ENCODE peak calls at places on chromosome 7, in nine cellular contexts. One of them, this sample, is unnamed.

GRCh38 chr7:87570178-87570577 is 30.5 kb downstream of the ABCB1 start:
- DNase-seq in A549: no peak
- DNase-seq in colonic mucosa: no peak
- DNase-seq in nephron progenitor cell: no peak
- DNase-seq in AG04449: peak
- DNase-seq in fibroblast of mammary gland: peak
- DNase-seq in psoas muscle: no peak
- DNase-seq in BE2C: no peak
- DNase-seq in progenitor cell of endocrine pancreas: no peak
- DNase-seq in this sample: peak

GRCh38 chr7:82615527-82615926 is 171.9 kb upstream of the CACNA2D1 start:
- DNase-seq in nephron progenitor cell: no peak
- DNase-seq in progenitor cell of endocrine pancreas: no peak
- DNase-seq in fibroblast of mammary gland: no peak
- DNase-seq in psoas muscle: no peak
- DNase-seq in A549: no peak
- DNase-seq in colonic mucosa: no peak
- DNase-seq in BE2C: no peak
- DNase-seq in AG04449: no peak
- DNase-seq in this sample: no peak

GRCh38 chr7:95509199-95509598 is 23.5 kb downstream of the ASB4 start:
- DNase-seq in A549: no peak
- DNase-seq in progenitor cell of endocrine pancreas: peak
- DNase-seq in AG04449: no peak
- DNase-seq in colonic mucosa: no peak
- DNase-seq in psoas muscle: no peak
- DNase-seq in nephron progenitor cell: peak
- DNase-seq in fibroblast of mammary gland: peak
- DNase-seq in BE2C: peak
- DNase-seq in this sample: peak

GRCh38 chr7:128209229-128210035 is 31.6 kb upstream of the LEP start:
- DNase-seq in fibroblast of mammary gland: peak
- DNase-seq in A549: peak
- DNase-seq in nephron progenitor cell: peak
- DNase-seq in BE2C: peak
- DNase-seq in AG04449: no peak
- DNase-seq in progenitor cell of endocrine pancreas: peak
- DNase-seq in psoas muscle: peak
- DNase-seq in colonic mucosa: peak
- DNase-seq in this sample: peak

GRCh38 chr7:105364748-105365147 is 24.0 kb downstream of the SRPK2 start:
- DNase-seq in psoas muscle: no peak
- DNase-seq in colonic mucosa: no peak
- DNase-seq in progenitor cell of endocrine pancreas: no peak
- DNase-seq in fibroblast of mammary gland: no peak
- DNase-seq in AG04449: no peak
- DNase-seq in A549: no peak
- DNase-seq in BE2C: no peak
- DNase-seq in nephron progenitor cell: no peak
- DNase-seq in this sample: no peak

GRCh38 chr7:114298011-114298410 is 116.6 kb upstream of the FOXP2 start:
- DNase-seq in colonic mucosa: no peak
- DNase-seq in psoas muscle: no peak
- DNase-seq in BE2C: no peak
- DNase-seq in AG04449: no peak
- DNase-seq in nephron progenitor cell: no peak
- DNase-seq in fibroblast of mammary gland: no peak
- DNase-seq in progenitor cell of endocrine pancreas: no peak
- DNase-seq in A549: no peak
- DNase-seq in this sample: no peak

GRCh38 chr7:99562832-99563231 is 4.4 kb downstream of the ZNF655 start:
- DNase-seq in colonic mucosa: peak
- DNase-seq in BE2C: no peak
- DNase-seq in psoas muscle: no peak
- DNase-seq in fibroblast of mammary gland: peak
- DNase-seq in AG04449: peak
- DNase-seq in progenitor cell of endocrine pancreas: no peak
- DNase-seq in nephron progenitor cell: no peak
- DNase-seq in A549: peak
- DNase-seq in this sample: peak

GRCh38 chr7:137681657-137682562 is 164.9 kb downstream of the DGKI start:
- DNase-seq in psoas muscle: no peak
- DNase-seq in nephron progenitor cell: no peak
- DNase-seq in fibroblast of mammary gland: peak
- DNase-seq in BE2C: no peak
- DNase-seq in AG04449: peak
- DNase-seq in colonic mucosa: no peak
- DNase-seq in A549: no peak
- DNase-seq in progenitor cell of endocrine pancreas: no peak
- DNase-seq in this sample: peak

DNA sequence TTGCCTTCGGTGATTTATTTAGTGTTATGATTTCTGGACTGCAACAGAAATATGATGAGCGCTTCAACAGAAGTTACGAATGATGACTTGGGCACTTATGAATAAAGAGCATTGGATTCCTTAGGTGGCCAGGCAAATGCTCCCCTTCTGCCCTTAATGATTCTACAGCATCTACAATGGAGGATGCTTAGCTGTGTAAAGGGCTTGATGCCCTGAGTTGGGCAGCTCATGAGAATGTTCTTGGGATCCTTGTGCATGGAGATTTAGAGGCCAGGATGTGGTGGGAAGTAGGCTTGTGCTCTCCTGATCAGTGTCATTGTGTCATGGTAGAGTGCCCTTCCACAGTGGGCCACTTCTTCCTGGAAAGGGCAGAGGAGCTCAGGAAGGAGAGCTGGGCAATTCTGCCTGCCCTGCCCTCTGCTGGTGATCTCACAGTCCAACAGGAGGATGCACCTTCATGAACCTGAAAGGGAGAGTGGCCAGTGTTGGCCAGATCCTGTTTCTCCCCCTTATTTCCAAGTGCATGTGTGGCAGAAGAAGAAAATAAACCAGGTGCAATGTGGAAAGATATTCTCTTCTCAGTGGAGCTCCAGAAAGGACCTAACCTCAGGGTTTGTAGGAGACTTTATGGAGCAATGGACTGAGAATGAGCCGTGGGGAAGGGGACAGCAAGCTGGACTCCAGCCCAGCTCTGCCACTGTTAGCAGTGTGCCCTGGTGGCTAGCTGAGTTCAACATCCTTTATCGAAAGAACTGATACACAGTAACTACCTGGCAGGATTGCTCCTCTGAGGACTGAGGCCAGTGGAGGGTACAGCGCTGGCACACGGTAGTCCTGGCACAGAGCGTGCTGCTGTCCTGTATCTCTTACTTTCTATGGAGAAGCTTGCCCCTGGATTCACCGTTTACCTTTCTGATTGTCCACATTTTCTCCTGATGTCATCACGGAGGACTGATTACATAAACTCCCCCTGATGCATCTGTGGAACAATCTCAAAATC is 182.9 kb downstream of the BMPER start:
- DNase-seq in BE2C: peak
- DNase-seq in nephron progenitor cell: peak
- DNase-seq in psoas muscle: peak
- DNase-seq in colonic mucosa: peak
- DNase-seq in fibroblast of mammary gland: peak
- DNase-seq in AG04449: no peak
- DNase-seq in A549: no peak
- DNase-seq in progenitor cell of endocrine pancreas: peak
- DNase-seq in this sample: no peak
- TF ChIP-seq CTCF in BE2C: peak
- TF ChIP-seq CTCF in nephron progenitor cell: peak
- TF ChIP-seq CTCF in psoas muscle: peak
- TF ChIP-seq CTCF in colonic mucosa: peak
- TF ChIP-seq CTCF in fibroblast of mammary gland: peak
- TF ChIP-seq CTCF in AG04449: peak
- TF ChIP-seq CTCF in A549: peak
- TF ChIP-seq CTCF in progenitor cell of endocrine pancreas: peak
- TF ChIP-seq CTCF in this sample: peak

GRCh38 chr7:134727711-134728110 is 51.7 kb upstream of the CALD1 start:
- DNase-seq in A549: no peak
- DNase-seq in AG04449: no peak
- DNase-seq in psoas muscle: no peak
- DNase-seq in BE2C: no peak
- DNase-seq in progenitor cell of endocrine pancreas: no peak
- DNase-seq in fibroblast of mammary gland: peak
- DNase-seq in colonic mucosa: no peak
- DNase-seq in nephron progenitor cell: no peak
- DNase-seq in this sample: no peak

GRCh38 chr7:134722786-134723322 is 56.6 kb upstream of the CALD1 start:
- DNase-seq in colonic mucosa: no peak
- DNase-seq in AG04449: no peak
- DNase-seq in progenitor cell of endocrine pancreas: no peak
- DNase-seq in psoas muscle: no peak
- DNase-seq in fibroblast of mammary gland: no peak
- DNase-seq in A549: no peak
- DNase-seq in BE2C: no peak
- DNase-seq in nephron progenitor cell: no peak
- DNase-seq in this sample: no peak

GRCh38 chr7:134723904-134724303 is 55.5 kb upstream of the CALD1 start:
- DNase-seq in A549: no peak
- DNase-seq in AG04449: no peak
- DNase-seq in nephron progenitor cell: no peak
- DNase-seq in fibroblast of mammary gland: no peak
- DNase-seq in psoas muscle: no peak
- DNase-seq in colonic mucosa: no peak
- DNase-seq in progenitor cell of endocrine pancreas: no peak
- DNase-seq in BE2C: no peak
- DNase-seq in this sample: no peak

GRCh38 chr7:134726581-134726980 is 52.9 kb upstream of the CALD1 start:
- DNase-seq in A549: no peak
- DNase-seq in nephron progenitor cell: no peak
- DNase-seq in BE2C: no peak
- DNase-seq in AG04449: no peak
- DNase-seq in psoas muscle: no peak
- DNase-seq in fibroblast of mammary gland: peak
- DNase-seq in progenitor cell of endocrine pancreas: no peak
- DNase-seq in colonic mucosa: no peak
- DNase-seq in this sample: no peak

GRCh38 chr7:134724606-134725005 is 54.8 kb upstream of the CALD1 start:
- DNase-seq in progenitor cell of endocrine pancreas: no peak
- DNase-seq in colonic mucosa: no peak
- DNase-seq in AG04449: no peak
- DNase-seq in nephron progenitor cell: no peak
- DNase-seq in A549: peak
- DNase-seq in fibroblast of mammary gland: peak
- DNase-seq in BE2C: peak
- DNase-seq in psoas muscle: no peak
- DNase-seq in this sample: no peak
- TF ChIP-seq CTCF in progenitor cell of endocrine pancreas: peak
- TF ChIP-seq CTCF in colonic mucosa: no peak
- TF ChIP-seq CTCF in AG04449: peak
- TF ChIP-seq CTCF in nephron progenitor cell: peak
- TF ChIP-seq CTCF in A549: peak
- TF ChIP-seq CTCF in fibroblast of mammary gland: peak
- TF ChIP-seq CTCF in BE2C: peak
- TF ChIP-seq CTCF in psoas muscle: peak
- TF ChIP-seq CTCF in this sample: peak

GRCh38 chr7:22550514-22551010 is 50.6 kb upstream of the STEAP1B start:
- DNase-seq in AG04449: no peak
- DNase-seq in A549: no peak
- DNase-seq in nephron progenitor cell: no peak
- DNase-seq in colonic mucosa: no peak
- DNase-seq in fibroblast of mammary gland: no peak
- DNase-seq in psoas muscle: no peak
- DNase-seq in BE2C: no peak
- DNase-seq in progenitor cell of endocrine pancreas: no peak
- DNase-seq in this sample: no peak

GRCh38 chr7:22551768-22552513 is 52.0 kb upstream of the STEAP1B start:
- DNase-seq in nephron progenitor cell: no peak
- DNase-seq in fibroblast of mammary gland: no peak
- DNase-seq in progenitor cell of endocrine pancreas: no peak
- DNase-seq in AG04449: no peak
- DNase-seq in BE2C: no peak
- DNase-seq in A549: no peak
- DNase-seq in psoas muscle: no peak
- DNase-seq in colonic mucosa: no peak
- DNase-seq in this sample: no peak

GRCh38 chr7:22549051-22549450 is 49.1 kb upstream of the STEAP1B start:
- DNase-seq in progenitor cell of endocrine pancreas: no peak
- DNase-seq in BE2C: no peak
- DNase-seq in colonic mucosa: no peak
- DNase-seq in psoas muscle: no peak
- DNase-seq in AG04449: no peak
- DNase-seq in A549: no peak
- DNase-seq in nephron progenitor cell: no peak
- DNase-seq in fibroblast of mammary gland: no peak
- DNase-seq in this sample: no peak

GRCh38 chr7:22548313-22548712 is 48.3 kb upstream of the STEAP1B start:
- DNase-seq in A549: no peak
- DNase-seq in AG04449: no peak
- DNase-seq in BE2C: no peak
- DNase-seq in fibroblast of mammary gland: no peak
- DNase-seq in nephron progenitor cell: no peak
- DNase-seq in colonic mucosa: no peak
- DNase-seq in psoas muscle: no peak
- DNase-seq in progenitor cell of endocrine pancreas: no peak
- DNase-seq in this sample: no peak

DNA sequence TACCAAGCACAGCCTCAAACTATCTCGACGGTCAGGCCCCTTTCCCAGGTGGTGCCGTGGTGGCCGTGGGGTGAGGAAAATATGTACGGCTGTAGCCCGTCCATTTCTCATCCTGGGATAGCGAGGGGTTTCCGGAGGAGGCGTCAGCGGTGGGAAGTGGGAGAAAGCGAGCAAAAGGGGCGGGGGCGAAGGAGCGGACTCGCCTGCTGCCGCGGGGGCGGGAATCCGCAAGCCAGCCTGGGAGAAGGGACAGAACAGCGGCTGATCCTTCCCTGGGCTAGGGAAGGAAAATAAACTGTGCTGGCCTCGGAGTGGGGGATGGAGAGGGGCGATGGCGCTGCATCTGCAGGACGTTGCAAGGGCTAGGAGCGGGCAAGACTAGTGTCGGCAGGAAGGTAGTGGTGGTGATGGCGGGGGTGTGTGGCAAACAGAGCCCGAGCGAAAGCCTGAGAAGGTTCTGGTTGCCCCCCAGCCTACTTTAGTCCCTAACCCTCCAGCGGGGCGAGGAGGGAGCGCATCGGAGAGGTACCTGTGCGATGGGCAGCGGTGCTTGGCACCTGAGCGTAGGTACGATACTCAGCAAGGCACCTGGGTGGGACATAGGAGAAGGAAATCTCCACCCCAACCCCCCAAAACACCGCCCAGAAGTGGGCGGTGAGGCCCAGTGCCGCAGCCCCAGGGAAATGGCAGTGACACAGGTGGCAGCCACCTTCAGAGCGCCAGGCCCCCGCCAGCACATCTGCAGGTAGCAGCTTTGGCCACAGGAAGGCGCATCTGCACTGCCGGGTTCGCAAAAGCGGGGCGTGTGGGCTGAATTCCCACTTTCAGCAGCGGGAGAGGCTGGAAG is 49.9 kb upstream of the STEAP1B start:
- DNase-seq in fibroblast of mammary gland: no peak
- DNase-seq in colonic mucosa: no peak
- DNase-seq in A549: no peak
- DNase-seq in progenitor cell of endocrine pancreas: peak
- DNase-seq in psoas muscle: no peak
- DNase-seq in BE2C: peak
- DNase-seq in nephron progenitor cell: peak
- DNase-seq in AG04449: no peak
- DNase-seq in this sample: no peak
- TF ChIP-seq CTCF in fibroblast of mammary gland: peak
- TF ChIP-seq CTCF in colonic mucosa: no peak
- TF ChIP-seq CTCF in A549: peak
- TF ChIP-seq CTCF in progenitor cell of endocrine pancreas: peak
- TF ChIP-seq CTCF in psoas muscle: no peak
- TF ChIP-seq CTCF in BE2C: peak
- TF ChIP-seq CTCF in nephron progenitor cell: peak
- TF ChIP-seq CTCF in AG04449: peak
- TF ChIP-seq CTCF in this sample: peak

DNA sequence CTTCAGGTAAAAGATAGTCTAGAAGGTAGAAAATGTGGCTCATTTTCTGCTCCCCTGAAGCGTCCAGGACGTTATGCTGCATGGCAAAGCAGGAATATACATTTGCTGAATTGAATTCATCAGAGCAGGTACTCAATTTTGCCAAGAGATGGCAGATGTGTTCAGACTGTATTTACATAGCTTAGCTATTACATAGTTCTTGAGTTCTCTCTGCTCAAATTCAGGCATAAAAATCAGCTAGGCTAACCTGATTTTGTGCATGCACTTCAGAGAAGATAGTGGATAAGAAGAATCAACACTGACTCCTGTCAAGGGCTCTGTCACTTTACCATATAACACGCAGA is 209.2 kb upstream of the FAM3C start:
- DNase-seq in progenitor cell of endocrine pancreas: no peak
- DNase-seq in psoas muscle: no peak
- DNase-seq in BE2C: no peak
- DNase-seq in colonic mucosa: no peak
- DNase-seq in AG04449: no peak
- DNase-seq in fibroblast of mammary gland: peak
- DNase-seq in A549: no peak
- DNase-seq in nephron progenitor cell: no peak
- DNase-seq in this sample: no peak
- TF ChIP-seq CTCF in progenitor cell of endocrine pancreas: no peak
- TF ChIP-seq CTCF in psoas muscle: no peak
- TF ChIP-seq CTCF in BE2C: no peak
- TF ChIP-seq CTCF in colonic mucosa: no peak
- TF ChIP-seq CTCF in AG04449: no peak
- TF ChIP-seq CTCF in fibroblast of mammary gland: peak
- TF ChIP-seq CTCF in A549: no peak
- TF ChIP-seq CTCF in nephron progenitor cell: no peak
- TF ChIP-seq CTCF in this sample: no peak

This sample was measured in kidney epithelial cell.